ENCODE peak calls at places on chromosomes 4 and X, in nine cellular contexts. U, M, E, Z, W, C, X, O and Y are unnamed samples.

GRCh38 chr4:124862261-124862660 is 149.7 kb upstream of the ANKRD50 start:
- DNase-seq in C (no peak), E (no peak), X (no peak), W (no peak), U (no peak), Z (no peak), O (no peak), M (no peak), Y (no peak)

GRCh38 chrX:19670321-19670750 is 155.0 kb upstream of the MAP3K15 start:
- DNase-seq in U (no peak), E (no peak), C (no peak), M (peak), Z (no peak), W (peak), X (no peak), O (no peak), Y (no peak)

GRCh38 chrX:149699761-149700160 is 12.1 kb upstream of the MAGEA11 start:
- DNase-seq in U (no peak), O (no peak), W (no peak), X (peak), C (no peak), Z (no peak), M (no peak), E (no peak), Y (no peak)

GRCh38 chr4:106035204-106035603 is 139.9 kb downstream of the NPNT start:
- DNase-seq in O (no peak), U (no peak), M (no peak), W (no peak), Z (no peak), X (no peak), C (no peak), E (no peak), Y (no peak)

GRCh38 chr4:115763051-115763450 is 649.6 kb upstream of the NDST4 start:
- DNase-seq in X (no peak), Z (no peak), C (no peak), M (no peak), O (no peak), E (no peak), U (no peak), W (no peak), Y (no peak)

GRCh38 chrX:22135171-22135711 is 103.1 kb downstream of the PHEX start:
- DNase-seq in U (no peak), W (no peak), O (no peak), C (no peak), M (no peak), X (no peak), E (no peak), Z (no peak), Y (peak)

GRCh38 chr4:127781303-127782024 is 658 bp upstream of the HSPA4L start:
- DNase-seq in C (no peak), Z (peak), E (no peak), O (no peak), W (no peak), U (peak), M (peak), X (no peak), Y (no peak)

GRCh38 chr4:158523990-158524545 is 2.4 kb downstream of the RXFP1 start:
- DNase-seq in X (no peak), O (no peak), E (no peak), Z (no peak), W (no peak), U (no peak), C (no peak), M (no peak), Y (no peak)

GRCh38 chr4:17721496-17722360 is 59.7 kb downstream of the FAM184B start:
- DNase-seq in C (no peak), U (no peak), O (no peak), W (no peak), M (no peak), Z (no peak), E (no peak), X (no peak), Y (no peak)